ENCODE peak calls at places on chromosomes 2 and 18, in five cellular contexts. R, A, N, F and C are unnamed samples.

GRCh38 chr2:134718095-134718955 is 475 bp downstream of the TMEM163 start:
- DNase-seq in R (peak), F (peak), N (no peak), A (peak), C (peak)

GRCh38 chr2:219595250-219595649 is 2.4 kb upstream of the STK11IP start:
- DNase-seq in F (peak), N (no peak), A (no peak), R (no peak), C (no peak)

GRCh38 chr2:70827388-70827787 is 7.0 kb upstream of the CLEC4F start:
- DNase-seq in A (no peak), N (no peak), F (no peak), R (no peak), C (no peak)

GRCh38 chr18:777021-777420 is 35.0 kb downstream of the YES1 start:
- DNase-seq in N (no peak), R (no peak), A (no peak), F (peak), C (no peak)

GRCh38 chr2:216535454-216535995 is 36.9 kb downstream of the RPL37A start:
- DNase-seq in A (no peak), F (peak), R (no peak), N (no peak), C (no peak)

GRCh38 chr2:134142341-134142738 is 111.5 kb upstream of the MGAT5 start:
- DNase-seq in N (no peak), F (no peak), A (no peak), R (no peak), C (no peak)

GRCh38 chr18:47931707-47932103 is 1.2 kb upstream of the SMAD2 start:
- DNase-seq in R (no peak), F (peak), N (peak), A (peak), C (peak)

GRCh38 chr2:101983486-101983885 is 8.3 kb upstream of the IL1R2 start:
- DNase-seq in R (no peak), F (peak), A (no peak), N (no peak), C (no peak)

GRCh38 chr2:70941701-70942100 is 6.0 kb downstream of the ATP6V1B1 start:
- DNase-seq in F (no peak), N (no peak), A (no peak), R (no peak), C (peak)

GRCh38 chr2:56286936-56287335 is 103.1 kb downstream of the CCDC85A start:
- DNase-seq in N (no peak), F (no peak), A (no peak), R (no peak), C (no peak)

GRCh38 chr2:13876491-13877037 is 756.0 kb upstream of the LRATD1 start:
- DNase-seq in R (no peak), N (no peak), A (no peak), F (no peak), C (no peak)

GRCh38 chr18:56202567-56203136 is 435.7 kb downstream of the TXNL1 start:
- DNase-seq in A (no peak), N (no peak), F (peak), R (no peak), C (no peak)

GRCh38 chr18:42614619-42615293 is 500.7 kb downstream of the RIT2 start:
- DNase-seq in A (no peak), F (no peak), N (no peak), R (no peak), C (no peak)

GRCh38 chr2:218852911-218853667 is 6.5 kb upstream of the WNT6 start:
- DNase-seq in F (peak), R (no peak), A (peak), N (peak), C (peak)

GRCh38 chr2:191303349-191304005 is 58.3 kb downstream of the MYO1B start:
- DNase-seq in F (no peak), N (no peak), R (no peak), A (no peak), C (no peak)

GRCh38 chr2:38960609-38961320 is 71.1 kb downstream of the ARHGEF33 start:
- DNase-seq in R (no peak), F (no peak), A (no peak), N (no peak), C (peak)

GRCh38 chr2:105820691-105821090 is 76.0 kb downstream of the NCK2 start:
- DNase-seq in N (no peak), R (no peak), A (no peak), F (no peak), C (no peak)

GRCh38 chr18:55360061-55360460 is 227.9 kb downstream of the TCF4 start:
- DNase-seq in N (no peak), F (no peak), A (no peak), R (no peak), C (no peak)

GRCh38 chr2:25446122-25446521 is 104.4 kb upstream of the DNMT3A start:
- DNase-seq in N (no peak), R (no peak), F (no peak), A (no peak), C (no peak)

GRCh38 chr2:67565761-67566160 is 168.6 kb downstream of the ETAA1 start:
- DNase-seq in F (peak), A (peak), R (no peak), N (no peak), C (no peak)

GRCh38 chr2:83386559-83386958 is 1072.5 kb downstream of the SUCLG1 start:
- DNase-seq in R (no peak), F (no peak), N (no peak), A (no peak), C (no peak)

GRCh38 chr2:166375205-166375735 is 474 bp downstream of the SCN9A start:
- DNase-seq in F (peak), A (peak), R (no peak), N (no peak), C (no peak)

GRCh38 chr18:49479381-49480137 is 7.5 kb downstream of the C18orf32 start:
- DNase-seq in F (no peak), R (no peak), A (no peak), N (no peak), C (no peak)

GRCh38 chr2:3587432-3587831 is 7.5 kb upstream of the COLEC11 start:
- DNase-seq in R (no peak), F (peak), N (no peak), A (no peak), C (no peak)
- TF ChIP-seq CTCF in R (no peak), F (no peak), N (no peak), A (no peak), C (no peak)

GRCh38 chr2:52810460-52810859 is 957.1 kb upstream of the CHAC2 start:
- DNase-seq in R (no peak), F (peak), N (no peak), A (peak), C (peak)
- TF ChIP-seq CTCF in R (no peak), F (peak), N (peak), A (peak), C (peak)

DNA sequence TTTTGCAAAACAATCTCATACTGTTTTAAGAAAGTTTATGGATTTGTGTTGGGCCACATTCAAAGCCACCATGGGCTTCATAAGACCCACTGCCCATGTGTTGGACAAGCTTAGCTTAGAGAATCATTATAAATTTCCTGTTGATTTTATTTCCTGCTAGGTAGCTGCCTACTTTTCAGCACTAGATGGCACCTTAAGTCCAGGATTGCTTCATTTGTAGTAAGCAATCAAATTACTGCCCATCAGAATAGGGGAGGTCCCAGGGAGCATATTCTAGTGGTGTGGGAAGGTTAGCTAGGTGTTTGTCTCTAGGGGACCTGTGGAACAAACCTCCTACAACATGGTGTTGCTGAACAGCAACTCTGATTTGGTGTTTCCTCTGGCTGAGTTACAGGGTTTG is 11.0 kb upstream of the DCDC2C start:
- DNase-seq in A (peak), F (peak), R (no peak), N (peak), C (no peak)
- TF ChIP-seq CTCF in A (peak), F (peak), R (peak), N (peak), C (peak)

DNA sequence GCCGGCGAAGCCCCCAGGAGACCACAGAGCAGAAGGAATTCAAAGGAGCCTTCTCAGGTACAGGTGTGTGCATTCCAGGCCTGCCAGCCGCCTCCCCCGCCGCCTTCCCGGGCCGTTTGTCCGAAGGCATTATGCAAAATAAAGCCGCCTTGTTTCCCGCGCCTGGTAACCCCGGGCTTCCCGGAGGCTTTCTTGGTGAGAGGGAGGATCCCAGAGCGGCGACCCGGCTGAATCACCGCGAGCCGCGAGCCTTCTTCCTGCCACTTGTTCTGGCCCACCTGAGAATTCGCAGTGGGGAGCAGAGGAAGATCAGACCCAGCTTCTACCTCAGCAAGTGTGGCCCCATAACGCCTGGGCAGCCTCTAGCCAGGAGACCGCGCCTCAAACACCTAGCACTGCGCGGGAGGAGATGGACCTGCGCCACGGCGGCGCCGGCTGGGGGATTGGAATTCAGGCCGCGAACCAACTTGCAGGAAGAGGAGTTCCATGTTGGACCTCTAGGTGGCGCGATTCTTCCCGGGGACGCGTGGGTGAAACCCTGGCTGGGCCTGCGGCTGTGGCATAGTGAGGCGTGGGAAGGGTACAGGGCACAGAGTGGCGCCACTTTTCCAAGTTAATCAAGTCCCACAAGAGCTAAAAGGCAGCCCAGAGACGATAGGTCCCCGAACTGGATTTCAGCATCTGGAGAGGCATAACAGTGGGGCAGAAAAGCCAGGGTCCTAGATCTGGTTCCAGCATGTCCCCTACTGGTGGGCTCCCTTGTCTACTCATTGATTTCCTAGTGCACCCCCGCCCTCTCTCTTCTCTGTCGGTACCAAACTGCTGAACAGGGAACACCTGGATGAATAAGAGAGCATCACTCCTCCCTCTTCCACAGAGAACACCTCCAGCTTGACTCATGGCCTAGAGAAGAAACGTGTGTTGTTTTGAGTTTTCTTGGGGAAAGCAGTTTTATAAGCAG is 101.6 kb downstream of the FOXI3 start:
- DNase-seq in R (peak), F (peak), A (peak), N (peak), C (peak)
- TF ChIP-seq CTCF in R (peak), F (peak), A (peak), N (peak), C (peak)

GRCh38 chr18:39795350-39795749 is 2159.7 kb upstream of the PIK3C3 start:
- DNase-seq in F (no peak), N (no peak), R (no peak), A (no peak), C (no peak)
- TF ChIP-seq CTCF in F (no peak), N (no peak), R (no peak), A (no peak), C (peak)

GRCh38 chr2:84946204-84947009 is 24.6 kb upstream of the KCMF1 start:
- DNase-seq in F (peak), R (no peak), N (peak), A (peak), C (no peak)
- TF ChIP-seq CTCF in F (no peak), R (no peak), N (peak), A (no peak), C (no peak)

DNA sequence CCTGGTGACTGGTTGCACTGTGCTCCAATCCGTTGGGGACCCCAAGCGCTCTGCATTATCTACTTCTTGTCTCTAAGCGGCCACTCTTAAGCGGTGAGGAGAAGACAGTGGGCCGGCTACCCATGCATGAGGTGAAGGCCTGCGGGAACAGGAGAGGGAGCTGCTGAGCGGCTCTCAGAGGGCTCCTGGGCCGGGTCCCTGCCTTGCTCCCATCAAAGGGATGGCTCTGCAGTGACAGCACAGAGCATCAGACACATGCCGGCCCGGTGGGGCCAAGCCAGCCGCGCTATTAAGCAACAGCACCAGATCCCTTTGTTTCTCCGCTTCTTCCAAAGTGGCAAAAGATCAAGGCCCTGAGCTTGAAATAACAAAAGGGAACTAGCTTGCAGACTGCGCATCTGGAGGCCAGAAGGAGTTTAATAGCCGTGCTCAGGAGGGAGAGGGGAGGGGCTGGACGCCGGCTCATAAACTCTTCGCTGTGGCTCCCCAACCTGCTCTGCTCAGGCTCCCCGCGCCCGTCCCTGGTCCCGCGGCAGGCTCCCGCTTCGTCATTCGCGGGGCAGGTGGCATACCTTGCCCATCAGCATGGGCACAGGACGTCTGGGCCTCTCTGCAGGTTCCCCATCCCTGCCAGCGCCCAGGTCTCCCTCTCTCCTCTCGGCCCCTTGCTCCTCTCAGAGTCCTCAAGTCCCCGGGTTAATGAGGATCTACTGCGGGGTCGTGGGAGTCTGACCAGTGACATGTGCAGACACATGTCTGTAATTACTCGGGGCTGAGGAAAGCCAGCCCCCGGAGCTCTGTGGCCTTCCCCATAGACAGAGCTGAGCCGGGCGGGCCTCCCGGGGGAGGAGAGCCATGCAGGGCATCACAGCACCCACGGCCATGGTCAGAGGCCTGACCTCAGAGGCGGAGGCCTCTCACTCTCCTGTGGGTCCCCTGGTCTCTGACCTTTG is 96.7 kb downstream of the ASB1 start:
- DNase-seq in R (no peak), F (peak), A (no peak), N (no peak), C (peak)
- TF ChIP-seq CTCF in R (no peak), F (peak), A (no peak), N (no peak), C (peak)